ENCODE peak calls at places on chromosomes 2 and 18, in four cellular contexts. T, Q, M and D are unnamed samples. For H3K4me1, the result is how much of the 10 kb centered on the place peaks cover.

GRCh38 chr2:128684523-128684922 is 365.9 kb upstream of the HS6ST1 start:
- DNase-seq in T (no peak), Q (no peak), M (no peak), D (no peak)

GRCh38 chr18:22170421-22171262 is 1.3 kb downstream of the GATA6 start:
- DNase-seq in Q (peak), T (peak), M (no peak), D (peak)

GRCh38 chr2:228378696-228379425 is 197.4 kb upstream of the SPHKAP start:
- DNase-seq in M (no peak), Q (no peak), T (no peak), D (no peak)

GRCh38 chr2:42714686-42715085 is 49.2 kb downstream of the OXER1 start:
- DNase-seq in Q (no peak), M (no peak), T (peak), D (no peak)

GRCh38 chr2:138744709-138745108 is 35.5 kb downstream of the NXPH2 start:
- DNase-seq in M (no peak), T (no peak), Q (no peak), D (no peak)

GRCh38 chr18:3323900-3324299 is 62.0 kb downstream of the MYL12B start:
- DNase-seq in T (no peak), M (no peak), Q (no peak), D (no peak)

GRCh38 chr2:167480232-167480985 is 592.1 kb downstream of the XIRP2 start:
- DNase-seq in T (peak), Q (no peak), M (no peak), D (no peak)

GRCh38 chr2:96203130-96204028 is 5.2 kb downstream of the STARD7 start:
- DNase-seq in T (no peak), Q (no peak), M (no peak), D (no peak)

GRCh38 chr2:192091480-192091879 is 103.3 kb downstream of the TMEFF2 start:
- DNase-seq in T (no peak), M (no peak), Q (no peak), D (no peak)

GRCh38 chr2:151315381-151315903 is 26.0 kb upstream of the NMI start:
- DNase-seq in M (no peak), Q (no peak), T (peak), D (peak)

GRCh38 chr2:176682278-176682677 is 413.0 kb downstream of the MTX2 start:
- DNase-seq in T (no peak), M (no peak), Q (no peak), D (no peak)

GRCh38 chr2:25018681-25019080 is 23.2 kb upstream of the EFR3B start:
- DNase-seq in Q (no peak), M (no peak), T (no peak), D (no peak)

GRCh38 chr2:143936758-143937562 is 583.0 kb downstream of the ZEB2 start:
- DNase-seq in Q (no peak), M (no peak), T (peak), D (peak)

GRCh38 chr2:162475661-162476060 is 131.7 kb downstream of the GCA start:
- DNase-seq in Q (no peak), T (no peak), M (no peak), D (no peak)

GRCh38 chr18:50181590-50181989 is 13.4 kb downstream of the MYO5B start:
- DNase-seq in T (no peak), M (no peak), Q (no peak), D (no peak)

GRCh38 chr2:206368484-206368883 is 74.8 kb upstream of the ADAM23 start:
- DNase-seq in T (no peak), M (no peak), Q (no peak), D (no peak)

GRCh38 chr2:32671885-32672519 is 44.2 kb downstream of the TTC27 start:
- DNase-seq in M (no peak), Q (no peak), T (no peak), D (no peak)

GRCh38 chr2:30172622-30173021 is 25.8 kb downstream of the YPEL5 start:
- DNase-seq in Q (no peak), T (no peak), M (no peak), D (no peak)

GRCh38 chr18:21218862-21219261 is 23.2 kb upstream of the GREB1L start:
- DNase-seq in Q (no peak), M (no peak), T (peak), D (no peak)

GRCh38 chr2:180012523-180012922 is 5.4 kb upstream of the CWC22 start:
- DNase-seq in Q (no peak), M (no peak), T (no peak), D (no peak)

GRCh38 chr2:47288864-47289263 is 114.1 kb upstream of the MSH2 start:
- DNase-seq in M (no peak), T (no peak), Q (no peak), D (no peak)

GRCh38 chr2:163210430-163210918 is 371.9 kb upstream of the KCNH7 start:
- DNase-seq in Q (no peak), M (no peak), T (no peak), D (no peak)

GRCh38 chr2:106566050-106566449 is 78.9 kb downstream of the CD8B2 start:
- DNase-seq in M (no peak), Q (no peak), T (no peak), D (no peak)

GRCh38 chr18:45058076-45058475 is 377.4 kb downstream of the SETBP1 start:
- DNase-seq in T (no peak), M (no peak), Q (no peak), D (no peak)
- H3K4me1 ChIP-seq in T (under half), M (under half), Q (under half), D (under half)

GRCh38 chr2:181675241-181675640 is 5.1 kb downstream of the NEUROD1 start:
- DNase-seq in Q (no peak), M (no peak), T (no peak), D (no peak)

GRCh38 chr2:181674466-181674865 is 5.9 kb downstream of the NEUROD1 start:
- DNase-seq in Q (no peak), T (no peak), M (no peak), D (no peak)

GRCh38 chr2:181673178-181673577 is 7.1 kb downstream of the NEUROD1 start:
- DNase-seq in Q (no peak), T (no peak), M (no peak), D (no peak)

GRCh38 chr2:181670632-181671031 is 9.7 kb downstream of the NEUROD1 start:
- DNase-seq in Q (no peak), T (no peak), M (no peak), D (no peak)

DNA sequence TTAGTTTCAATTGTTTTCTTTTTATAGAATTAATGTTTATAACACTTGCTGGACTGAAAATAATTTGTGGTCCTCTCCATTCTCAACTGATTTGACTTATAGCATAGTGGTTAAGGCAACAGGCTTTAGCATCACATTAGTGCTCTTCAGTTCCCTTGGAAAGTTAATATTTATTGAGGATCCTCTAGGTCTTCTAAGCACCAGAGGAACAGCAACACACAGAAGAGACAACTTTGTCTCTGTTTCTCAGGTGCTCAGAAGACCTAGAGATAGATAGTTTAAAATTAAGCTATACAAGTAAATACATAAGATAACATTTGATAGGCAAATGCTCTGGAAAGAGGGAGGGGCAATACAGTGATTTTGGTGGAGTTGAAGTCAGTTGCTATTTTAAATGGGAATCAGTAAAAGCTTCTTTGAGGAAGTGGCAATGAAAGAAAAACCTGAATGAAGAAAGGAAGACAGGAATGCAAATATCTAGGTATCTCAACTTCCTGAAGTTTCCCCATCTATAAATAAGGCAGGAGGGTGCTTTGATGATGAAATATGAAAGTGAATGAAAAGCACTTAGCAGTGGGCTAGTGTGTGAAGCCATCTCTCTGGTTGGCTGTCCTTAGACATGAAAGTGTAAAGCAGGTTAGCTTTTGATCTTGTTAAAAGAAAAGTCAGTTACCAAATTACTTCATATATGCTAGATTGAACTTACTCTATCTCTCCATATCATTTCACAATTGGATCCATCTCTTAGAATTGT is 7.9 kb downstream of the NEUROD1 start:
- DNase-seq in M (no peak), T (no peak), Q (no peak), D (no peak)
- H3K4me3 ChIP-seq in M (no peak), T (no peak), Q (no peak), D (no peak)

DNA sequence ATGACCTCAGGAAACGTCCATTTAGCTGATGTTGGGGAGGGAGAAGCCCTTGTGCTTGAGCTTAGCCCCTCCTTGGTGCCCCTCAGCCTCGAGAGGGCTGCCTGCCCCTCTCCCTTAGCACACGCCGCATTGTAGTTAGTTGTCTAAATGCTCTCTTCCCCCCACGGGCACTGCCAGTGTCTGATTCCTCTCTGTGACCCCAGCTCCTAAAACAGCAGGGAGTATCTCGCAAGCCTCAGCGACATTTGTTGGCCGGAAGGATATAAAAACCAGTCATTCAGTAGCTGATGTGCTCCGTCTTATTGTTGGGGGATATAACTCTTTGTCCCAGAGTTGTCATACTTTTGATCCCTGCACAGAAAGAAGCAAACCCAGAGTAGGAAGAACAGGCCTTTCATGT is 201.7 kb downstream of the KLHL29 start:
- DNase-seq in T (no peak), M (no peak), Q (no peak), D (no peak)
- H3K27ac ChIP-seq in T (peak), M (no peak), Q (no peak), D (no peak)

DNA sequence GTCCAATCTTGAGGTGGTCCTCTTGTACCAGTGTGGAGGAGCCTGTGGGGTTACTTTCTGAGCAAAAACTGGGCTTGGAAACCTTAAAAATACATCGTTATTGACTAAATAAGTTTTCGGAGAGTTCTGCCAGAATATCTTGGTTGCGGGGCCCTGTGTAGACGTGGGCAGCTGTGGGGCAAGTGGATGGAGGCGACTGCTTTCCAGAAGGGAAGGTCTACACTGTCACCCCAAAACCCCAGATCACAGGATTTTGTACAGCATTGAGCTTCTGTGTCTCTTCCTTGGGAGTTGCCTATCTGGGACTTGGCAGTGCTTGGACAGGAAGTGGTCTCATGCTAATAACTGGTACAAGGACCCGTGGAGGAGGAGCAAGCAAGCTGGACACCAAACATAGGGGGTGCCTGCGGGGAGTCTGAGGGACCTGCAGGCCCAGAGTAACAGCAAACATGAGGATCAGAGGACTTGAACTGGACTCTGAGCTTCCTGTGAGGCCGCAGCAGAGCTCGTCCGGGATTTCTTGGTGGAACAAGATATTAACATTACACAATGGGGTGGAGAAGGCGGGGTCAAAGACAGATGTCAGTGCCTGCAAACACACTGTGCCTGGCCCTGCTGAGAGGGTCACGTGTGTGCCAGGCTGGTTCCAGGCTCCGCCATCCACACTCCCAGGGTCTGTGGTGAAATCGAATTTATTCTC is 48.0 kb upstream of the CTLA4 start:
- DNase-seq in Q (no peak), M (no peak), T (no peak), D (peak)
- H3K4me1 ChIP-seq in Q (under half), M (under half), T (under half), D (under half)

DNA sequence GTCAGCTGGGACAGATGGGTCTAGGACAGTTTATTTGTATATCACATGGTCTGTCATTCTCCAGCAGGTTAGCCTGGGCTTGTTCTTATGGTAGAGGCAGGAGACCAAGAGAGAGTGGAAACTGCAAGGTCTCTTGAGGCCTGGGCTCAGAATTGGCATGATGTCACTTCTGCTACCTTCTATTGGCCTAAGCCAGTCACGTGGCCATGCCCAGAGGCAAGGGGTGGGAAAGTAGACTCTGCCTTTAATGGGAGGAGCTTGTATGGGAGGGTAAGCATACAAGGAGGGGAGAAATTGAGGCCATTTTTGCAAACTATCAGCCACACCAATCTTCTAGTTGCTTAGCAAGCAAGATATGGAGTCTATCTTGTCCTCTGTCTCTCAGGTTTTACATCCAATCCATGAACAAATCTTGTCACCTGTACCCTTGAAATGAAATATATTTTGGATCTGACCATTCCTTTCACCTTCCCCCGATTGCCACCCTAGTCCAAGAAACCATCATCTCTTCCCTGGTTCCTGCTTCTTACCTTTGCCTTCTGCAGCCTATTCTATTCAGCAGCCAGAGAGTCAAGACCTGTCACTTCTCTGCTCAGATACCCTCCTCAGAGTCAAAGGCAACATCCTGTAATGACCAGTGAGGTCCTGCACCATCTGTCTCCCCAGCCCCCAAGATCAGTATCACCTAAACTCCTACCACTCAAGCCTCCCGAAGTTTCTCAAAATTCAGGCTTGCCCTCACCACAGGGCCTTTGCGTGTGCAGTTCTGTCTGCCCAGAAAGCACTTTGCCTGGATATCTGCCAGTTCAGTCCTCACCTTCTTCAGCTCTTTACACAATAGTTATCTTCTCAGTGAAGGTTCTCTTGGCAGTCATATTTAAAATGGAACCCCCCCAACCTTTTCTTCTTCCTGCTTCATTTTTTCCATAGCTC is 240.0 kb downstream of the LOXHD1 start:
- DNase-seq in T (peak), Q (no peak), M (no peak), D (no peak)
- H3K4me3 ChIP-seq in T (no peak), Q (no peak), M (no peak), D (no peak)

GRCh38 chr2:56123538-56123937 is 60.3 kb upstream of the CCDC85A start:
- DNase-seq in T (no peak), Q (no peak), M (no peak), D (no peak)

GRCh38 chr2:56113571-56113970 is 70.2 kb upstream of the CCDC85A start:
- DNase-seq in T (no peak), Q (no peak), M (no peak), D (no peak)

GRCh38 chr2:56121995-56122394 is 61.8 kb upstream of the CCDC85A start:
- DNase-seq in T (no peak), M (no peak), Q (no peak), D (no peak)

GRCh38 chr2:56118474-56118873 is 65.3 kb upstream of the CCDC85A start:
- DNase-seq in M (no peak), T (peak), Q (no peak), D (no peak)

DNA sequence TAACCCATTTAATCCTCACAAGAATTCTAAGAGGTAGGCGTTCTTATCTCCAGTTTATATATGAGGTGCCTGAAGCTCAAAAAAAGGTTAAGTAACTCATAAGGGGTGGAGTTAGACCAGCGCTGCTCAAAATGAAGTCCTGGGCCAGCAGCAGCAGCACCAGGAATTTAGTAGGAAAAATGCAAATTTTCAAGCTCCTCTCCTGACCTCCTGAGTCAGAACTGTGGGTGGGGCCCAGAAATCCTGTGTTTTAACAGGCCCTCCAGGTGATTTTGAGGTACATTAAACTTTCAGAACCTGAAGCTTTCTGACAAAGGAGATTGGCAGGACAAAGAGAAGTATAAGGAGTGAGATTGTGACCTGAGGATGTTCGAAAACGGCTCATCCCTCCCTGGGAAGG is 66.0 kb upstream of the CCDC85A start:
- DNase-seq in Q (no peak), T (peak), M (no peak), D (no peak)
- H3K27ac ChIP-seq in Q (no peak), T (no peak), M (no peak), D (no peak)

GRCh38 chr2:200049086-200049485 is 93.7 kb downstream of the MAIP1 start:
- DNase-seq in M (no peak), Q (no peak), T (no peak), D (no peak)
- H3K4me1 ChIP-seq in M (under half), Q (under half), T (under half), D (under half)

GRCh38 chr2:231716641-231717280 is 8.4 kb downstream of the PTMA start:
- DNase-seq in Q (no peak), M (no peak), T (no peak), D (no peak)

GRCh38 chr2:231713738-231714638 is 5.7 kb downstream of the PTMA start:
- DNase-seq in M (peak), Q (peak), T (peak), D (peak)

GRCh38 chr2:231715988-231716616 is 7.8 kb downstream of the PTMA start:
- DNase-seq in Q (no peak), T (peak), M (no peak), D (no peak)

GRCh38 chr2:231714639-231715498 is 6.5 kb downstream of the PTMA start:
- DNase-seq in T (peak), Q (peak), M (peak), D (peak)

GRCh38 chr2:231715499-231715837 is 7.1 kb downstream of the PTMA start:
- DNase-seq in Q (no peak), M (no peak), T (no peak), D (no peak)
- H3K4me3 ChIP-seq in Q (no peak), M (no peak), T (no peak), D (no peak)

DNA sequence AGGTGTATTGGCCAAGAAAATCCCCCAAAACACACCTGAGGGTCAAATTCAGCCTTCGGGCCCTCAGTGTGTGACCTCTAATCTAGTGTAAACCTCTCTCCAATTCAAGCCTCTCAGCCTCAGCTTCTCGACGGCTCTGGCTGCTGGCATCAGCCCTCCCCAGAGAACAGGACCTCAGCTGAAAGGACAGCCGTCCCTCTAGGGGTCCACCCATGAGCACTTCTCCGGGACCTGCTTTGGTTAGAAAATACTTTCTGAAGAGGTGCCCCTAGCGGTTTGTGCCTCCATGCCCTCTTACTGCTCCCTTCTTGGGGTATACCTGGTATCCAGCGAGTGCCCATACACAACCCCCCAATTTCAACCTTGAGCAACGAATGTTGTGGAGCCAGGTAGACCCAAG is 48.8 kb downstream of the INHBB start:
- DNase-seq in Q (no peak), M (no peak), T (peak), D (no peak)
- H3K27ac ChIP-seq in Q (no peak), M (no peak), T (no peak), D (no peak)

DNA sequence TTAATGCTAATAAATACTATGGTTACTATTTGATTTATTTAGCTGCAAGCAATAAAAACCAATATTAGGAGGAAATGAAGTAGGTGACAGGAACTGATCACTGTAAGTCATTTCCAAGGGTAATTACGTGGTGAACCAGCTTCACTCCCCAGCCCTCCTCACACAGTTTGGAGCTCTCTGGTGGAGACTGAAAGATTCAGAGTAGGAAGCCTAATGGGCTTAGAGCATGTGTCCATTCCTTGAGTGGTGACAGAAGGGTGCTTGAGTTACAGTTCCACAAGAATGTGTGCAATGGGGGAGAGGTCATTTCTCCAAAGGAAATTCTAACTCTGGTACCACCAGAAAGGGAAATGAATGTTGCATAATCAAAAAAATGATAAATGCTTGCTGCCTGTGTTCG is 285.1 kb upstream of the MMADHC start:
- DNase-seq in T (no peak), M (no peak), Q (no peak), D (no peak)
- H3K4me1 ChIP-seq in T (under half), M (under half), Q (under half), D (under half)